ENCODE peak calls at places on chromosomes 7 and 10, in seven cellular contexts. V, N, T, H, Y, C and A are unnamed samples.

GRCh38 chr10:121627810-121628209 is 29.6 kb upstream of the FGFR2 start:
- DNase-seq in V (no peak), N (no peak), T (no peak), H (no peak), Y (no peak), C (no peak), A (no peak)

GRCh38 chr7:116679495-116679894 is 7.5 kb downstream of the MET start:
- DNase-seq in V (no peak), N (no peak), T (no peak), H (no peak), Y (peak; percentile 71), C (no peak), A (no peak)

GRCh38 chr7:81420526-81420925 is 349.3 kb downstream of the HGF start:
- DNase-seq in V (no peak), N (no peak), T (no peak), H (no peak), Y (no peak), C (no peak), A (no peak)

GRCh38 chr10:86711957-86712708 is 43.8 kb downstream of the LDB3 start:
- DNase-seq in V (no peak), N (peak; percentile 45), T (peak; percentile 57), H (peak; percentile 8), Y (peak; percentile 19), C (no peak), A (no peak)

GRCh38 chr7:106283831-106284515 is 810 bp downstream of the NAMPT start:
- DNase-seq in V (peak; percentile 27), N (peak; percentile 24), T (peak; percentile 42), H (peak; percentile 31), Y (peak; percentile 72), C (no peak), A (peak; percentile 81)

GRCh38 chr7:155371331-155371883 is 73.7 kb downstream of the INSIG1 start:
- DNase-seq in V (no peak), N (no peak), T (no peak), H (no peak), Y (no peak), C (no peak), A (peak; percentile 46)

GRCh38 chr10:13656337-13657183 is 69.8 kb downstream of the PRPF18 start:
- DNase-seq in V (no peak), N (no peak), T (no peak), H (no peak), Y (no peak), C (no peak), A (no peak)

GRCh38 chr10:68109312-68109711 is at the start of gene MYPN:
- DNase-seq in V (no peak), N (no peak), T (no peak), H (no peak), Y (no peak), C (no peak), A (no peak)

GRCh38 chr7:150976529-150977381 is 1.4 kb downstream of the KCNH2 start:
- DNase-seq in V (no peak), N (no peak), T (no peak), H (no peak), Y (no peak), C (no peak), A (no peak)

GRCh38 chr10:73889014-73889413 is 14.7 kb upstream of the CAMK2G start:
- DNase-seq in V (peak; percentile 16), N (peak; percentile 20), T (no peak), H (no peak), Y (peak; percentile 88), C (peak; percentile 68), A (no peak)

GRCh38 chr10:7424315-7424714 is 13.5 kb upstream of the SFMBT2 start:
- DNase-seq in V (peak; percentile 25), N (no peak), T (no peak), H (no peak), Y (no peak), C (no peak), A (no peak)

GRCh38 chr7:128174391-128174790 is 66.7 kb upstream of the LEP start:
- DNase-seq in V (no peak), N (no peak), T (peak; percentile 41), H (no peak), Y (no peak), C (no peak), A (no peak)

GRCh38 chr10:97584060-97584797 is at the start of gene HOGA1:
- DNase-seq in V (no peak), N (peak; percentile 95), T (no peak), H (no peak), Y (no peak), C (no peak), A (peak; percentile 92)

GRCh38 chr10:61475449-61475873 is 22.3 kb upstream of the TMEM26 start:
- DNase-seq in V (no peak), N (no peak), T (no peak), H (no peak), Y (no peak), C (no peak), A (no peak)

GRCh38 chr7:116786791-116787443 is 75.5 kb upstream of the CAPZA2 start:
- DNase-seq in V (no peak), N (no peak), T (no peak), H (no peak), Y (no peak), C (no peak), A (no peak)

GRCh38 chr10:114470956-114471905 is 66.9 kb upstream of the AFAP1L2 start:
- DNase-seq in V (peak; percentile 65), N (peak; percentile 39), T (peak; percentile 69), H (peak; percentile 56), Y (peak; percentile 52), C (no peak), A (no peak)

GRCh38 chr10:51696251-51696650 is 3.1 kb downstream of the CSTF2T start:
- DNase-seq in V (no peak), N (no peak), T (no peak), H (no peak), Y (no peak), C (no peak), A (no peak)

GRCh38 chr7:4681922-4682620 is at the start of gene FOXK1:
- DNase-seq in V (peak; percentile 79), N (peak; percentile 78), T (peak; percentile 89), H (peak; percentile 72), Y (peak; percentile 56), C (no peak), A (peak; percentile 83)